ENCODE peak calls at places on chromosomes 11 and 22, in six cellular contexts. K is activated naive CD4-positive, alpha-beta T cell treated with Interleukin-2 at 50 U/mL for 16 hours; Y is cardiac fibroblast; I is AG09309; B is ovary; L is cardiac muscle cell. N is an unnamed sample.

GRCh38 chr22:41382098-41382578 is 396 bp downstream of the TEF start:
- DNase-seq in K (peak), I (no peak), B (peak), Y (peak), L (peak), N (peak)

GRCh38 chr22:31228425-31228824 is 16.3 kb downstream of the LIMK2 start:
- DNase-seq in Y (no peak), L (no peak), B (no peak), I (no peak), K (no peak), N (no peak)

GRCh38 chr11:2725367-2726300 is 25.8 kb upstream of the KCNQ1OT1 start:
- DNase-seq in B (peak), L (no peak), K (no peak), Y (peak), I (no peak), N (peak)

GRCh38 chr22:28973352-28973751 is 88.3 kb downstream of the C22orf31 start:
- DNase-seq in L (no peak), B (no peak), K (no peak), I (no peak), Y (no peak), N (no peak)

GRCh38 chr11:73990727-73991126 is 8.1 kb upstream of the UCP2 start:
- DNase-seq in K (no peak), L (no peak), I (no peak), Y (no peak), B (no peak), N (no peak)

GRCh38 chr22:37471721-37472417 is 14.3 kb downstream of the MFNG start:
- DNase-seq in I (no peak), L (no peak), Y (no peak), B (no peak), K (no peak), N (no peak)

GRCh38 chr11:31657091-31657490 is 147.5 kb downstream of the ELP4 start:
- DNase-seq in L (no peak), B (no peak), Y (no peak), K (no peak), I (no peak), N (no peak)

GRCh38 chr11:121408830-121409229 is 43.3 kb upstream of the SORL1 start:
- DNase-seq in Y (no peak), B (no peak), L (no peak), K (no peak), I (no peak), N (no peak)

GRCh38 chr22:26322179-26322905 is 106.7 kb upstream of the ASPHD2 start:
- DNase-seq in B (no peak), L (no peak), Y (peak), I (peak), K (no peak), N (no peak)

GRCh38 chr22:37126383-37126782 is 16.9 kb upstream of the TMPRSS6 start:
- DNase-seq in B (no peak), I (no peak), Y (peak), L (peak), K (no peak), N (no peak)

GRCh38 chr22:48718818-48719500 is 1108.7 kb downstream of the BRD1 start:
- DNase-seq in K (no peak), B (no peak), Y (no peak), I (no peak), L (no peak), N (no peak)

GRCh38 chr11:64876226-64876750 is 2.1 kb downstream of the EHD1 start:
- DNase-seq in I (no peak), B (no peak), Y (no peak), K (peak), L (no peak), N (no peak)

GRCh38 chr11:47278058-47278457 is 8.1 kb downstream of the MADD start:
- DNase-seq in Y (peak), B (no peak), L (no peak), I (no peak), K (no peak), N (no peak)

GRCh38 chr11:69352715-69353325 is 58.9 kb downstream of the MYEOV start:
- DNase-seq in Y (peak), L (no peak), K (peak), I (peak), B (no peak), N (no peak)

N was measured in left cardiac atrium.